ENCODE peak calls at places on chromosomes 16 and 17, in eight cellular contexts. One of them, this sample, is unnamed.

GRCh38 chr17:73983623-73984410 is 219.7 kb upstream of the RPL38 start:
- DNase-seq in cardiac muscle cell: no peak
- DNase-seq in hepatocyte: no peak
- DNase-seq in fibroblast of lung: no peak
- DNase-seq in AG04449: no peak
- DNase-seq in endothelial cell: no peak
- DNase-seq in neural crest cell: no peak
- DNase-seq in left ventricle myocardium inferior: no peak
- DNase-seq in this sample: no peak

GRCh38 chr17:17713839-17714238 is 32.6 kb downstream of the RAI1 start:
- DNase-seq in cardiac muscle cell: no peak
- DNase-seq in hepatocyte: peak
- DNase-seq in fibroblast of lung: peak
- DNase-seq in AG04449: no peak
- DNase-seq in endothelial cell: no peak
- DNase-seq in neural crest cell: no peak
- DNase-seq in left ventricle myocardium inferior: peak
- DNase-seq in this sample: no peak

GRCh38 chr16:89199241-89200123 is 855 bp downstream of the SLC22A31 start:
- DNase-seq in cardiac muscle cell: no peak
- DNase-seq in hepatocyte: peak
- DNase-seq in fibroblast of lung: no peak
- DNase-seq in AG04449: no peak
- DNase-seq in endothelial cell: no peak
- DNase-seq in neural crest cell: no peak
- DNase-seq in left ventricle myocardium inferior: no peak
- DNase-seq in this sample: no peak

GRCh38 chr17:42519546-42520444 is 16.2 kb upstream of the NAGLU start:
- DNase-seq in cardiac muscle cell: peak
- DNase-seq in hepatocyte: peak
- DNase-seq in fibroblast of lung: peak
- DNase-seq in AG04449: peak
- DNase-seq in endothelial cell: peak
- DNase-seq in neural crest cell: peak
- DNase-seq in left ventricle myocardium inferior: peak
- DNase-seq in this sample: no peak

GRCh38 chr17:4591529-4591928 is 7.2 kb downstream of the SMTNL2 start:
- DNase-seq in cardiac muscle cell: no peak
- DNase-seq in hepatocyte: no peak
- DNase-seq in fibroblast of lung: peak
- DNase-seq in AG04449: no peak
- DNase-seq in endothelial cell: no peak
- DNase-seq in neural crest cell: no peak
- DNase-seq in left ventricle myocardium inferior: no peak
- DNase-seq in this sample: no peak

GRCh38 chr17:4658478-4659305 is 17.2 kb upstream of the ALOX15 start:
- DNase-seq in cardiac muscle cell: no peak
- DNase-seq in hepatocyte: peak
- DNase-seq in fibroblast of lung: peak
- DNase-seq in AG04449: peak
- DNase-seq in endothelial cell: no peak
- DNase-seq in neural crest cell: no peak
- DNase-seq in left ventricle myocardium inferior: no peak
- DNase-seq in this sample: no peak

GRCh38 chr16:87463722-87464690 is 28.8 kb downstream of the ZCCHC14 start:
- DNase-seq in cardiac muscle cell: no peak
- DNase-seq in hepatocyte: peak
- DNase-seq in fibroblast of lung: peak
- DNase-seq in AG04449: no peak
- DNase-seq in endothelial cell: peak
- DNase-seq in neural crest cell: no peak
- DNase-seq in left ventricle myocardium inferior: no peak
- DNase-seq in this sample: no peak

GRCh38 chr17:34241062-34241461 is 14.0 kb upstream of the CCL2 start:
- DNase-seq in cardiac muscle cell: no peak
- DNase-seq in hepatocyte: no peak
- DNase-seq in fibroblast of lung: peak
- DNase-seq in AG04449: no peak
- DNase-seq in endothelial cell: peak
- DNase-seq in neural crest cell: no peak
- DNase-seq in left ventricle myocardium inferior: peak
- DNase-seq in this sample: no peak

GRCh38 chr16:49658491-49658890 is 197.4 kb downstream of the ZNF423 start:
- DNase-seq in cardiac muscle cell: no peak
- DNase-seq in hepatocyte: no peak
- DNase-seq in fibroblast of lung: no peak
- DNase-seq in AG04449: no peak
- DNase-seq in endothelial cell: no peak
- DNase-seq in neural crest cell: no peak
- DNase-seq in left ventricle myocardium inferior: peak
- DNase-seq in this sample: no peak

GRCh38 chr17:27807567-27808470 is 7.5 kb upstream of the NOS2 start:
- DNase-seq in cardiac muscle cell: peak
- DNase-seq in hepatocyte: peak
- DNase-seq in fibroblast of lung: no peak
- DNase-seq in AG04449: no peak
- DNase-seq in endothelial cell: no peak
- DNase-seq in neural crest cell: no peak
- DNase-seq in left ventricle myocardium inferior: no peak
- DNase-seq in this sample: no peak

GRCh38 chr17:82318169-82318498 is 726 bp upstream of the CD7 start:
- DNase-seq in cardiac muscle cell: no peak
- DNase-seq in hepatocyte: no peak
- DNase-seq in fibroblast of lung: no peak
- DNase-seq in AG04449: no peak
- DNase-seq in endothelial cell: no peak
- DNase-seq in neural crest cell: no peak
- DNase-seq in left ventricle myocardium inferior: no peak
- DNase-seq in this sample: no peak

GRCh38 chr17:40298726-40299125 is 10.3 kb upstream of the RARA start:
- DNase-seq in cardiac muscle cell: no peak
- DNase-seq in hepatocyte: no peak
- DNase-seq in fibroblast of lung: peak
- DNase-seq in AG04449: no peak
- DNase-seq in endothelial cell: no peak
- DNase-seq in neural crest cell: no peak
- DNase-seq in left ventricle myocardium inferior: no peak
- DNase-seq in this sample: no peak

DNA sequence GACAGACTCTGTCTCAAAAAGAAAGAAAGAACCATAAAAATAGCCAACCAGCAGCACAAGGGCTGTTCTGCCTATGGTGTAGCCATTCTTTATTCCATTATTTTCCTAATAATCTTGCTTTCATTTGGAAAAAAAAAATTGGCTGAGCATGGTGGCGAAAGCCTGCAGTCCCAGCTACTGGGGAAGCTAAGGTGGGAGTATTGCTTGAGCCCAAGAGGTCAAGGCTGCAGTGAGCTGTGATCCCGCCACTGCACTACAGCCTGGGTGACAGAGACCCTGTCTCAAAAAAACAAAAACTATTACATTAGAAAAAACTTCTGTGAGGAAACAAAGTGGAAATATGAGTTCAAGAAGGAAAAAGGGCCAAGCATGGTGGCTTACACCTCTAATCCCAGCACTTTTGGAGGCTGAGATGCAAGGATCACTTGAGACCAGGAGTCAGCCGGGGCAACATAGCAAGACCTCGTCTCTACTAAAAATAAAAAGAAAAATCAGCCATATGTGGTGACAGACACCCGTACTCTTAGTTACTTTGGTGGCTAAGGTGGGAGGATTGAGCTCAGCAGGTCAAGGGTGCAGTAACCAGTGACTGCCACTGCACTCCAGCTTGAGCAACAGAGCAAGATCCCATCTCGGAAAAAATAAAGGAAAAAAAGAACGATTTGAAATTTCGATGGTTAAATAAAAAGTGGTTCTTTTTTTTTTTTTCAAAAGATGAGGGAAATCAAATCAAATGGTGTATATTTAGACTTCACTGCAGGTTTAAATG is 2.5 kb downstream of the DCAKD start:
- DNase-seq in cardiac muscle cell: no peak
- DNase-seq in hepatocyte: no peak
- DNase-seq in fibroblast of lung: no peak
- DNase-seq in AG04449: no peak
- DNase-seq in endothelial cell: no peak
- DNase-seq in neural crest cell: no peak
- DNase-seq in left ventricle myocardium inferior: no peak
- DNase-seq in this sample: no peak
- TF ChIP-seq CTCF in cardiac muscle cell: peak
- TF ChIP-seq CTCF in hepatocyte: peak
- TF ChIP-seq CTCF in fibroblast of lung: no peak
- TF ChIP-seq CTCF in AG04449: peak
- TF ChIP-seq CTCF in endothelial cell: peak
- TF ChIP-seq CTCF in neural crest cell: peak
- TF ChIP-seq CTCF in left ventricle myocardium inferior: peak
- TF ChIP-seq CTCF in this sample: peak

DNA sequence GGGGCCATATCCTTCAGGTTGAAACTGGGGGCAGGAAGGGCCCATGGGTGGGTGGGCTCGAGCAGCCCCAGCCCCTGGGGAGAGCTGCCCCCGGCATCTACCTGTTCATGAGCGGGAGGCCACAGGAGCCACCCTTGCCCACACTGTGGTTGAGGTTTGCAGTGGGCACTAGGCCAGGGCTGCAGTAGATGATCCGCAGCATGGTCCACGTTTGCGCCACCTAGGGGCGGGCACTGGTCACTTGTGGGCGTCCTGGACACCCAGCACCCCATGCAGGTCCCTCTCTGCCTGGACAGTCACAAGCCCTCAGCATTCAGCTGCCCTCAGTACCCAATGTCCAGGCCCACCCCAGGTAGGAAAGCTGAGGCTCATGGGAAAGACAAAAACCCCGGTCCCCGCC is 1.8 kb upstream of the JMJD8 start:
- DNase-seq in cardiac muscle cell: peak
- DNase-seq in hepatocyte: peak
- DNase-seq in fibroblast of lung: peak
- DNase-seq in AG04449: no peak
- DNase-seq in endothelial cell: peak
- DNase-seq in neural crest cell: peak
- DNase-seq in left ventricle myocardium inferior: no peak
- DNase-seq in this sample: no peak
- TF ChIP-seq CTCF in cardiac muscle cell: peak
- TF ChIP-seq CTCF in hepatocyte: peak
- TF ChIP-seq CTCF in fibroblast of lung: peak
- TF ChIP-seq CTCF in AG04449: peak
- TF ChIP-seq CTCF in endothelial cell: peak
- TF ChIP-seq CTCF in neural crest cell: peak
- TF ChIP-seq CTCF in left ventricle myocardium inferior: peak
- TF ChIP-seq CTCF in this sample: peak

GRCh38 chr16:4655801-4656200 is 31.2 kb downstream of the MGRN1 start:
- DNase-seq in cardiac muscle cell: no peak
- DNase-seq in hepatocyte: no peak
- DNase-seq in fibroblast of lung: no peak
- DNase-seq in AG04449: no peak
- DNase-seq in endothelial cell: no peak
- DNase-seq in neural crest cell: no peak
- DNase-seq in left ventricle myocardium inferior: no peak
- DNase-seq in this sample: no peak

GRCh38 chr16:4656221-4656620 is 31.6 kb downstream of the MGRN1 start:
- DNase-seq in cardiac muscle cell: no peak
- DNase-seq in hepatocyte: no peak
- DNase-seq in fibroblast of lung: no peak
- DNase-seq in AG04449: no peak
- DNase-seq in endothelial cell: no peak
- DNase-seq in neural crest cell: no peak
- DNase-seq in left ventricle myocardium inferior: no peak
- DNase-seq in this sample: no peak

GRCh38 chr16:4654946-4655590 is 30.4 kb downstream of the MGRN1 start:
- DNase-seq in cardiac muscle cell: no peak
- DNase-seq in hepatocyte: no peak
- DNase-seq in fibroblast of lung: no peak
- DNase-seq in AG04449: no peak
- DNase-seq in endothelial cell: no peak
- DNase-seq in neural crest cell: no peak
- DNase-seq in left ventricle myocardium inferior: no peak
- DNase-seq in this sample: no peak

GRCh38 chr16:4653981-4654380 is 29.4 kb downstream of the MGRN1 start:
- DNase-seq in cardiac muscle cell: no peak
- DNase-seq in hepatocyte: peak
- DNase-seq in fibroblast of lung: no peak
- DNase-seq in AG04449: no peak
- DNase-seq in endothelial cell: no peak
- DNase-seq in neural crest cell: no peak
- DNase-seq in left ventricle myocardium inferior: no peak
- DNase-seq in this sample: no peak

DNA sequence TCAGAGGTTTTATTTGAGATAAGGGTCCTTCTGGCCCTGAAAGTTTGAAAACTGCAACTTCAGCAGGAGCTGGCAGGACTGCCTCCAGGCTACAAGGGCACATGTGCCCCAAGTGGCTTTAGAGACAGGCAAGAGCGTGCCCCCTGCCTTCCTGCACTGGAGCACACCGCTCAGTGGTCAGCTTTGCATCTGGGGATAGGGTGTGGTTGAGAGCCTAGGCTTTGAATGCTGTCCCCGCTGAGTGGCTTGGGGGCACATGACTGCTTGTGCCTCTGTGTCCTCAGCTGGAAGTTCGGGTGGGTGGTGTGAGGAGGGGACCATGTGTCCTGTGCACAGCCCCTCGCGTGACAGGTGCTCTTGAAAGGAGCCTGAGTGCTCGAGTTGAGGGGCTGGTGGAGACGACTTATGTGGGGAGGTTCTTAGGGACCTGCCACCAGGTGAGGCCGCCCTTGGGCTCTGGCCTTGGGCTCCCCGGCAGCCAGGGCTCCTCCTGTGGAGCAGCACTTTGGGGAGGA is 29.8 kb downstream of the MGRN1 start:
- DNase-seq in cardiac muscle cell: no peak
- DNase-seq in hepatocyte: peak
- DNase-seq in fibroblast of lung: no peak
- DNase-seq in AG04449: no peak
- DNase-seq in endothelial cell: no peak
- DNase-seq in neural crest cell: no peak
- DNase-seq in left ventricle myocardium inferior: no peak
- DNase-seq in this sample: no peak
- TF ChIP-seq CTCF in cardiac muscle cell: no peak
- TF ChIP-seq CTCF in hepatocyte: no peak
- TF ChIP-seq CTCF in fibroblast of lung: no peak
- TF ChIP-seq CTCF in AG04449: no peak
- TF ChIP-seq CTCF in endothelial cell: no peak
- TF ChIP-seq CTCF in neural crest cell: no peak
- TF ChIP-seq CTCF in left ventricle myocardium inferior: no peak
- TF ChIP-seq CTCF in this sample: no peak

DNA sequence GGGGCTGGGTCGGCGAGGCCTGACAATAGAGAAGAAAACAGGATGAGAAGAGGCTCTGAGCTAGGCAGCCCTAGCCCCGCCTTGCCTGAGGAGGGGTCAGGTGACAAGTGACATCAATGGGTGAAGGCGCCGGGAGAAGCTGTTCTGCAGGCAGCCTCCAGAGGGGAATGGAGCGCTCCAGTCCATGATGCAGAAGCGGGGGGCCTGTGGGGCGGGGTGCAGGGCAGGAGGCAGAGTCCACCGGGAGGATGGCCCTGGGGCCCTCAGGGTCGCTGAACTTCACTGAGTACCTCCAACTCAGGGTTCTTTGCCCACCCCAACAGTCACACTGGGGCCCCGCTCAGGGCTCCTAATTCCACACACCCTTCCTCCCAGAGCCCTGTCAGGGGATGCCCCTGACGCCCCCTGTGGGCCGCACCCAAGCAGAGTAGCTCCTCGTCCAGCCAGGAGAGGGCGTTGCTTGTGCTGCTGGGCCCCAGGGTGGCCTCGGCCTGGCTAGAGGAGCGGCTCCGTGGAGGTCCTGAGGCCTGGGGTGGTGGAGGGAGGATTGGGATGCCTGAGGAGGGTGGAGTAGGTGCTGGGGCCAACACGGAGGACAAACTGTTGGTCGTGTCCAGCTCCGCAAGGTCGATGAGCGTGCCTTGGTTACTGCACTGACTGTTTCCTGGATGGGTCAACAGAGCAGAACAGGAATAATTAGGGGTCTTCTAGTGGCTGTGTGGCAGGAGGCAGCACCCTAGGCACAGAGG is 20.8 kb downstream of the GGA3 start:
- DNase-seq in cardiac muscle cell: peak
- DNase-seq in hepatocyte: peak
- DNase-seq in fibroblast of lung: peak
- DNase-seq in AG04449: no peak
- DNase-seq in endothelial cell: peak
- DNase-seq in neural crest cell: peak
- DNase-seq in left ventricle myocardium inferior: no peak
- DNase-seq in this sample: no peak
- TF ChIP-seq CTCF in cardiac muscle cell: peak
- TF ChIP-seq CTCF in hepatocyte: peak
- TF ChIP-seq CTCF in fibroblast of lung: peak
- TF ChIP-seq CTCF in AG04449: peak
- TF ChIP-seq CTCF in endothelial cell: peak
- TF ChIP-seq CTCF in neural crest cell: peak
- TF ChIP-seq CTCF in left ventricle myocardium inferior: peak
- TF ChIP-seq CTCF in this sample: peak

This sample was measured in progenitor cell of endocrine pancreas.